ENCODE peak calls at places on chromosome 10, in seven cellular contexts. T is IMR-90, O is mesenchymal stem cell, B is neuronal stem cell, U is mesendoderm, V is H1, Q is H9. F is an unnamed sample. For H3K79me1, the result is how much of the 10 kb centered on the place peaks cover.

GRCh38 chr10:68242051-68242450 is 10.1 kb upstream of the ATOH7 start:
- DNase-seq in Q (no peak), O (no peak), V (no peak), T (no peak), U (no peak), B (no peak), F (no peak)

GRCh38 chr10:21926949-21927348 is 76.6 kb downstream of the DNAJC1 start:
- DNase-seq in Q (no peak), V (no peak), B (no peak), U (peak), T (peak), O (peak), F (peak)

GRCh38 chr10:11539191-11539868 is 72.1 kb downstream of the USP6NL start:
- DNase-seq in V (no peak), Q (no peak), B (no peak), U (peak), T (peak), O (peak), F (peak)

GRCh38 chr10:129390147-129390546 is 76.9 kb upstream of the MGMT start:
- DNase-seq in B (no peak), T (no peak), O (no peak), U (no peak), V (no peak), Q (no peak), F (no peak)

GRCh38 chr10:88473989-88474883 is 108.9 kb downstream of the RNLS start:
- DNase-seq in O (no peak), V (no peak), U (no peak), B (no peak), T (no peak), Q (no peak), F (no peak)

GRCh38 chr10:51716981-51717380 is 17.6 kb upstream of the CSTF2T start:
- DNase-seq in O (no peak), B (no peak), V (no peak), U (no peak), T (peak), Q (no peak), F (peak)

GRCh38 chr10:10320981-10321380 is 696.7 kb upstream of the CELF2 start:
- DNase-seq in B (no peak), O (peak), Q (no peak), U (no peak), V (no peak), T (peak), F (no peak)

GRCh38 chr10:70348228-70348850 is 34.1 kb downstream of the LRRC20 start:
- DNase-seq in B (no peak), V (peak), U (peak), Q (peak), O (no peak), T (no peak), F (peak)

GRCh38 chr10:75395171-75395954 is 6.2 kb downstream of the ZNF503 start:
- DNase-seq in V (peak), O (peak), U (peak), Q (peak), T (peak), B (peak), F (peak)

GRCh38 chr10:35043796-35044344 is 46.3 kb downstream of the CUL2 start:
- DNase-seq in V (no peak), U (no peak), B (no peak), O (peak), Q (no peak), T (peak), F (no peak)

GRCh38 chr10:126670886-126671285 is 393 bp upstream of the C10orf90 start:
- DNase-seq in V (no peak), Q (no peak), U (no peak), B (no peak), O (no peak), T (no peak), F (no peak)

DNA sequence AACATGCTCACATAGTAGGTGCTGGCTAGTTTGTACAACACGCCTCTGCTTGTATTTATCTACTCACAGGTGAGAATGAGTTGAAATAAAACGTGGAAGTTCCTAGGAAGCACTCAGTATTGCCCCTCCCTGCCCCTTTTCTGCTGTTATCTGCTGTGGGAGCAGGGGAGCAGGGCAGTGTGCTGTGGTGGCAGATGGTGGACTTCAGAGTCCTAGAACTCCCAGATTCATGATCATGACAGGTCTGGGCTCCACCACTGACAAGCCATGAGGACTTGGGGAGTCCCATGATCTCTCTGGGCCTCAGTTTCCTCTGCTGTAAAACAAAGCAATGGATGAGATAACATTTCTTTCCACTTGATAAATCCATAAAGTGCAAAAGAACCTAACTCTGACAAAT is 11.6 kb upstream of the PRKCQ start:
- DNase-seq in V (no peak), Q (no peak), B (no peak), U (no peak), O (no peak), T (no peak), F (no peak)
- H3K4me2 ChIP-seq in V (no peak), Q (no peak), B (no peak), U (no peak), O (no peak), T (no peak), F (no peak)

DNA sequence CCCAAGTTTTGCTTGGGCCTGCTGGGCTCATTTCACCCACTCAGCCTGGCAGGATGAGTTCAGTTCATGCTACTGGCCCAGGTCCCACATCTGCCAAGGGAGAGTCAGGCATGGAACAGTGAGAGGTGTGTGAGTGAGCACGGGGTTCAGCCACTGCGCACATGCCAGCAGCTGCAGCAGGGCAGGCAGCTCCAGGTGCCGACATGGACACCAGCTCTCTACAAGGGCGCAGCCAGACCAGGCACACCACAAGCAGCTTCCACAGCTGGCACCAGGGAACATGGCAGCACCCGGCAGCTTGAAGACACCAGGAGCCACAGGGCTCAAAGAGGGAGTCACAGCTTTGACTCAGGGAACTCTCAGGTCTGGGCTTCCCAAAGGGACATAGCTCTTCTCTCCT is 938.0 kb downstream of the SORCS3 start:
- DNase-seq in Q (no peak), B (no peak), O (no peak), V (no peak), U (no peak), T (no peak), F (no peak)
- H3K79me1 ChIP-seq in Q (under half), B (under half), O (under half), V (under half), U (under half), T (under half), F (under half)

DNA sequence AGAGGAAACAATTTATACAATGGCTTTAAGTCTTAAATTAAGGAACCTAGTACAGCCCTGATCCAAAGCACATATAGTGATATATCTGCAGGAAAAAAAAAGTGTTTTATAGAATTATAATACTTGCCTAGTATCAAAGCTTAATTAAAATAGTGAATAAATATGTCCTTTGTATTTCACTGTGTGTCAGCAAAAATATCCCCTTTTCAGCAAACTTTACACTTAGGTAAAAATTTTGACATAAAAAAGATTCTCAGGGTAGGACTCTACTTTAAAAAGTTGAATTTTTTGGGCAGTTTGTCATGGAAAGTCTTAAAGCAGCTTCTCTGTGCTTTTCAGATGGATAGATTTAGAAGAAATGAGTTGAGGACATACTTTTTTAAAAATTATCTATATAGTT is 12.7 kb upstream of the NEBL start:
- DNase-seq in Q (no peak), U (no peak), B (no peak), V (no peak), O (no peak), T (no peak), F (no peak)
- H3K27ac ChIP-seq in Q (no peak), U (no peak), B (no peak), V (no peak), O (no peak), T (no peak), F (no peak)

GRCh38 chr10:17214486-17214885 is 13.0 kb upstream of the TRDMT1 start:
- DNase-seq in U (no peak), T (no peak), V (no peak), B (no peak), O (peak), Q (no peak), F (no peak)

GRCh38 chr10:17216217-17216900 is 11.7 kb upstream of the VIM start:
- DNase-seq in O (peak), U (peak), V (no peak), T (peak), Q (peak), B (no peak), F (peak)

GRCh38 chr10:17215782-17216122 is 12.3 kb upstream of the VIM start:
- DNase-seq in V (no peak), B (no peak), O (no peak), Q (no peak), T (no peak), U (no peak), F (no peak)

GRCh38 chr10:17213646-17214349 is 12.3 kb upstream of the TRDMT1 start:
- DNase-seq in B (no peak), U (no peak), Q (no peak), T (peak), O (peak), V (no peak), F (no peak)

GRCh38 chr10:17214991-17215781 is 12.9 kb upstream of the VIM start:
- DNase-seq in Q (no peak), O (peak), T (peak), U (no peak), B (no peak), V (no peak), F (no peak)
- H3K4me2 ChIP-seq in Q (no peak), O (peak), T (peak), U (no peak), B (no peak), V (no peak), F (no peak)

GRCh38 chr10:112581921-112582320 is 134.9 kb downstream of the VTI1A start:
- DNase-seq in O (no peak), V (no peak), B (no peak), T (no peak), Q (no peak), U (no peak), F (peak)
- H3K79me1 ChIP-seq in O (under half), V (under half), B (under half), T (under half), Q (under half), U (under half), F (under half)

DNA sequence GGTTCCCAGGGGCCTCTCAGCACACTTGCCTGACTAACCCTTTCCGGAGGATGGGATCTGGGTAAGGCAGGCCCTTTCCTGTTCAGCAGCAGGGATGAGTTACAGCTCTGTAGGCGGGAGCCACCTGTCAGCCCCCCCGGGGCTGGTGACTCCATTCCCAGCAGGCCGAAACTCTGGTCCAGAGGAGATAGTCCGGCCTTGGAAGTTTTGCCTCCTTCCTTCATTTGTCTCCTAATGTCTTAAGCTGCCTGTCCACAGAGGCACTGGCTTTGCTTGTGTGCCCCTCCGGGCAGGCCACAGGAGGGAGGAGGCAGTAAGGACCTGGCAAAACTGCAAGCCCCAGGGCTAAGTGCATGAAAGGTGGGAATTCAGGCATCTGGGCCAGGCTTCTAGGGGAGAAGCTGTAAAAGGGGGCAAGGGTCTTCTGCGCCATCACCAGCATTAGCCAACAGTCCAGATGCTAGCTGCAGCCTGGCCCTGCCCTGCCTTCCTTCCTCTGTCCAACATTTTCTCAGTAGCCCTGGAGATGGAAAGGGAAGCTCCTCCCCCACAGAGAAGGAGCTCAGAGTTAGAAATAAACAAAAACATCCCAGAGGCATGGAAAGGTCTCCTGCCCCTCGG is 1.2 kb downstream of the ADIRF start:
- DNase-seq in T (peak), O (peak), B (no peak), U (no peak), V (peak), Q (no peak), F (no peak)
- H3K27ac ChIP-seq in T (peak), O (peak), B (peak), U (no peak), V (no peak), Q (no peak), F (no peak)

DNA sequence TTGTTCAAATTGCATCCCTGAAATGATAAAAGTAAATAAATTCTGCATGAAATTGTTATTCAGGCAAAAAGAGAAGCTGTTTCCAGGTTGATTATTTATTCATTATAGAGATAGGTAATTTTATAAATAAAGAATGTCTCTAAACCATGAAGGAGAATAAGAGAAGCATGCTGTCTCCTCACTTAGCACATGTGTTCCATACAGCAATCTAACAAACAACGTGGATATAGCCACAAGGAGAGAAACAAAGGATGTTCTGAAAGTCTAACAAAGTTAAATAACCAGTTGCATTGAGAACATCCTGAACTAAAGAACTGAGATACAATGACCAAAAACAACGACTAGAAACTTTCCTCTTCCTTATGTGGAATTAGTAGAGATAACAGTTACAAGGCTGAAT is 50.8 kb downstream of the NEBL start:
- DNase-seq in V (no peak), O (no peak), T (no peak), B (no peak), Q (no peak), U (no peak), F (no peak)
- H3K4me2 ChIP-seq in V (no peak), O (no peak), T (no peak), B (no peak), Q (no peak), U (no peak), F (no peak)

DNA sequence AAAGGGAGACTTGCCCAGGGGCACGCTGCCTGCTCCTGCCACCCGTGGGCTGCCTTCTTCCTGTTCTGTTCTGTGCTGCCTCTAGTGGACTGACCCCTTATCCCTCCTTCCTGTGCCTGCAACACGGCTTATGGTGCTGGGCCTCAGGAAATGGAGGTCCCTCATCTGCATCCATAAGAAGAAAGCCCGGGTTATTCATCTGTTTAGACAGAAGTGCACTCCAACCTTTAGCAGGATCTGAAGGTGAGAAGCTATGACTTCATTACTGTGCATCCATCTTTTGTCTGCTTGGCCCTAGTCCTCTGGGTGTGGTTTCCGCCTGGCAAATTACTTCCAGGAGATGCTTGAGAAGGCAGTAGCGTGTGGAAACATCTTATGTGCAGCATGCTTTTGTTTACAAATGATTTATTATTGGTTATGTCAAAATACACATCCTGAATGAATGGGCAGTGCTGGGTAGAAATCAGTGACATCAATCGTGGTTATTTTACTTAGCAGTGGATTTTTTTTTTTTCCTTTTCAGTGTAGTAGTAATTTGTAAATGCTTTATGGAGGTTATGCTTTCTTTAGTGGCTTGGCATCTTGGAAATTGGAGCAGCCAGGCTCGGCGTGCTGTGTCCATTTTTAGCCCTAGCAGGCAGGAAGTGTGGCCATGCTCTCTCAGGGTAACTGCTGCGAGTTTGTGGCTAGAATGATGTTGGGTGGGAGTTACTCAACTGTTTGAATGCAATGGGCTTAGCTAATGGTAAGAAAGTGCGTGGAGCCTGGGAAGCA is 12.7 kb downstream of the PTPRE start:
- DNase-seq in T (peak), B (no peak), O (peak), Q (peak), V (peak), U (peak), F (no peak)
- H3K79me1 ChIP-seq in T (under half), B (under half), O (under half), Q (under half), V (under half), U (under half), F (under half)

GRCh38 chr10:73359492-73359891 is 828 bp upstream of the CFAP70 start:
- DNase-seq in Q (no peak), V (no peak), T (no peak), O (no peak), B (no peak), U (peak), F (peak)

GRCh38 chr10:73358331-73359279 is at the start of gene CFAP70:
- DNase-seq in U (peak), V (peak), Q (peak), B (peak), T (peak), O (peak), F (peak)

DNA sequence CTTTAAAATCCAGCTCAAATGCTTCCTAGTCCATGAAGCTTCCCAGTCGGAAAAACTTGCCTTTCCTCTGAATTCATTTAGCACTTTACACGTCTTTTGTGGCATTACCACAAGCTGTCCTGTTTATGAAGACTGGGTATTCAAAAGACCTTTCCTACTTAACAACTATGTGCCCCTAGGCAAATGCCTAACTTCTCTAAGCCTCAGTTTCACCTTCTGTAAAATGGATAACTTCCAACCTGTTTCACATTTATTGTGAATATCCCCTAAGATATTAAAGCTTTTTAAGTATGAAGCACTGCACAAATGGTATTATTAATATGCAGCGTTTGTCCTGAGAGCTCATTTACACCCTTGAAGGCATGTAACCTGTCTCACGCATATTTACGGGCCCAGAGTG is 843 bp downstream of the CFAP70 start:
- DNase-seq in U (no peak), T (no peak), B (no peak), O (no peak), V (no peak), Q (no peak), F (no peak)
- H3K27ac ChIP-seq in U (no peak), T (no peak), B (no peak), O (no peak), V (no peak), Q (no peak), F (no peak)

DNA sequence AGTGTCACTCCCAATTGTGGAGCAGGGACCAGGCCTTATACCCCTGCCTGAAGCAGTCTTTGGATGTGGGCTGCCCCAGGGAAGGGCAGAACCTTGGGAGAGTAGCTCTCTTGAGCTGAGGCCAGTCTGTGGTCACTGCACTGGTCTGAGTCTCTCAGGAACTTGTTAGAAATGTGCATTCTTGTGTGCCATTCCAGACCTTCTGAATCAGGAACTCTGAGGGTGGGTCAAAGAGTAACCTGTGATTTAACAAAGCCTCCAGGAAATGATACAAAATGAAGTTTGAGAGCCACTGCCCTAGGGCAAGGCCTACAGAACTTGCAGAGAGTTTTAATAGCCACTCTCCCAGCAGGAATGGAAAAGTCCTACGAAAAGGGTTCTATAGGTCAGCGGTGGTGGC is 68.1 kb downstream of the LYZL1 start:
- DNase-seq in O (no peak), Q (no peak), U (no peak), T (no peak), B (no peak), V (no peak), F (peak)
- H3K4me2 ChIP-seq in O (no peak), Q (no peak), U (no peak), T (no peak), B (no peak), V (no peak), F (no peak)